ENCODE peak calls at places on chromosomes 4 and X, in eight cellular contexts. T is CD4-positive, alpha-beta T cell; K is GM23248; D is Peyer's patch; F is spleen; Z is adipocyte; V is ovary; E is A549. A is an unnamed sample. For H3K9me3, the result is how much of the 10 kb centered on the place peaks cover.

GRCh38 chrX:76026292-76026691 is 146.6 kb upstream of the PBDC1 start:
- DNase-seq in F (no peak), E (no peak), V (no peak), D (no peak), Z (no peak), T (no peak), K (no peak), A (no peak)

GRCh38 chrX:2710041-2710471 is 19.0 kb downstream of the CD99 start:
- DNase-seq in E (peak), D (peak), V (no peak), F (peak), K (peak), T (no peak), Z (peak), A (no peak)

GRCh38 chr4:132642196-132642817 is 506.8 kb upstream of the PCDH10 start:
- DNase-seq in E (peak), Z (peak), F (no peak), T (no peak), D (no peak), V (no peak), K (peak), A (no peak)

GRCh38 chr4:13888112-13888511 is 260.6 kb upstream of the BOD1L1 start:
- DNase-seq in E (no peak), V (no peak), D (no peak), K (peak), F (no peak), T (no peak), Z (peak), A (no peak)

GRCh38 chr4:172305698-172306097 is 492.5 kb downstream of the GALNTL6 start:
- DNase-seq in Z (peak), F (no peak), T (no peak), E (no peak), D (no peak), V (no peak), K (no peak), A (no peak)

GRCh38 chrX:94576367-94577004 is 902.5 kb downstream of the FAM133A start:
- DNase-seq in E (no peak), V (no peak), D (no peak), T (no peak), Z (peak), F (no peak), K (no peak), A (no peak)

GRCh38 chr4:77797239-77797638 is 21.9 kb downstream of the CNOT6L start:
- DNase-seq in F (no peak), D (no peak), V (no peak), Z (peak), T (no peak), E (peak), K (peak), A (no peak)

GRCh38 chr4:32251126-32251525 is 1531.0 kb downstream of the PCDH7 start:
- DNase-seq in E (no peak), F (no peak), D (no peak), Z (no peak), V (no peak), K (no peak), T (no peak), A (no peak)

GRCh38 chr4:158809611-158810486 is 41.0 kb downstream of the FNIP2 start:
- DNase-seq in E (no peak), V (no peak), D (no peak), F (no peak), K (peak), T (no peak), Z (peak), A (no peak)

GRCh38 chr4:167918077-167918476 is 174.3 kb upstream of the ANXA10 start:
- DNase-seq in K (no peak), E (no peak), T (no peak), F (no peak), Z (no peak), V (no peak), D (no peak), A (no peak)

GRCh38 chr4:73527196-73527595 is 45.7 kb downstream of the AFM start:
- DNase-seq in T (no peak), E (no peak), Z (no peak), F (no peak), D (no peak), K (no peak), V (no peak), A (no peak)

GRCh38 chrX:119481218-119481875 is 13.1 kb downstream of the SLC25A5 start:
- DNase-seq in D (peak), F (no peak), V (no peak), Z (no peak), T (no peak), E (no peak), K (no peak), A (no peak)

GRCh38 chrX:53433651-53434639 is at the start of gene HSD17B10:
- DNase-seq in Z (peak), V (peak), T (peak), F (peak), E (peak), D (peak), K (peak), A (peak)

GRCh38 chr4:72701987-72702819 is 133.2 kb upstream of the ADAMTS3 start:
- DNase-seq in D (no peak), K (peak), Z (peak), E (peak), T (no peak), F (no peak), V (peak), A (no peak)

GRCh38 chr4:158018090-158018808 is 154.6 kb downstream of the GASK1B start:
- DNase-seq in D (no peak), E (no peak), V (no peak), K (no peak), F (no peak), Z (no peak), T (no peak), A (no peak)

GRCh38 chr4:25862411-25863346 is at the start of gene SEL1L3:
- DNase-seq in F (peak), D (peak), V (no peak), T (peak), K (peak), Z (peak), E (peak), A (peak)

GRCh38 chrX:115362334-115363095 is 73.0 kb downstream of the LUZP4 start:
- DNase-seq in F (no peak), V (no peak), E (no peak), Z (peak), D (no peak), T (no peak), K (peak), A (no peak)

GRCh38 chr4:81453024-81453423 is 18.7 kb downstream of the RASGEF1B start:
- DNase-seq in Z (no peak), T (no peak), K (no peak), V (no peak), E (no peak), D (no peak), F (no peak), A (no peak)

GRCh38 chr4:53450773-53451172 is 73.3 kb downstream of the FIP1L1 start:
- DNase-seq in Z (no peak), F (no peak), K (peak), D (no peak), E (no peak), V (no peak), T (no peak), A (no peak)

GRCh38 chr4:141352775-141353544 is 132.3 kb downstream of the ZNF330 start:
- DNase-seq in D (no peak), K (peak), F (no peak), T (no peak), Z (peak), E (no peak), V (no peak), A (no peak)

GRCh38 chr4:185276036-185276435 is 66.6 kb downstream of the SNX25 start:
- DNase-seq in Z (peak), K (peak), T (no peak), F (no peak), V (no peak), D (no peak), E (no peak), A (no peak)

GRCh38 chrX:14528629-14529287 is 578 bp upstream of the GLRA2 start:
- DNase-seq in D (peak), T (peak), F (peak), Z (peak), K (peak), V (peak), E (peak), A (peak)

GRCh38 chrX:42746606-42747005 is 31.4 kb downstream of the PPP1R2C start:
- DNase-seq in V (no peak), T (no peak), Z (peak), D (no peak), F (no peak), K (peak), E (no peak), A (no peak)

GRCh38 chr4:54185871-54186270 is 43.2 kb upstream of the PDGFRA start:
- DNase-seq in T (no peak), K (no peak), Z (no peak), D (no peak), F (no peak), E (no peak), V (no peak), A (no peak)

GRCh38 chr4:152806492-152807125 is 26.9 kb downstream of the ARFIP1 start:
- DNase-seq in K (no peak), T (no peak), D (no peak), V (no peak), Z (peak), F (no peak), E (no peak), A (no peak)

GRCh38 chr4:152805818-152806217 is 26.1 kb downstream of the ARFIP1 start:
- DNase-seq in F (no peak), Z (peak), V (no peak), E (no peak), K (no peak), D (no peak), T (no peak), A (no peak)

GRCh38 chr4:152810715-152811287 is 31.0 kb downstream of the ARFIP1 start:
- DNase-seq in F (no peak), Z (no peak), T (no peak), K (no peak), E (no peak), D (no peak), V (no peak), A (no peak)

GRCh38 chr4:152807294-152807829 is 27.6 kb downstream of the ARFIP1 start:
- DNase-seq in F (no peak), K (peak), E (no peak), T (no peak), Z (peak), V (no peak), D (no peak), A (no peak)

DNA sequence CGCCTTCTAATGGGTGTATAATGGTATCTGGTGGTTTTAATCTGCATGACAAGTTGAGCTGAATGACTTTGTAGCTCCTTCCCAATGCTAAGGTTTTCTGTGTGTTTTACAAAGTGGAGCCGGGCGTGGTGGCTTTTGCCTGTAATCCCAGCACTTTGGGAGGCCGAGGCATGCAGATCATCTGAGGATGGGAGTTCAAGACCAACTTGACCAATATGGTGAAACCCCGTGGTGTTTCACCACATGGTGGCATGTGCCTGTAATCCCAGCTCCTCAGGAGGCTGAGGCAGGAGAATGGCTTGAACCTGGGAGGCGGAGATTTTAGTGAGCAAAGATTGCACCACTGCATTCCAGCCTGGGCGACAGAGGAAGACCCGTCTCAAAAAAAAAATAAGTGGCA is 28.9 kb downstream of the ARFIP1 start:
- DNase-seq in Z (no peak), T (no peak), E (no peak), K (no peak), V (no peak), F (no peak), D (no peak), A (no peak)
- H3K9me3 ChIP-seq in Z (under half), T (under half), E (under half), K (under half), V (under half), F (under half), D (under half), A (under half)

GRCh38 chrX:151695583-151695930 is 299 bp downstream of the PRRG3 start:
- DNase-seq in F (no peak), D (no peak), E (no peak), T (no peak), V (no peak), K (no peak), Z (no peak), A (no peak)

GRCh38 chrX:151694121-151694520 is 1.1 kb upstream of the PRRG3 start:
- DNase-seq in V (no peak), E (no peak), F (no peak), T (no peak), Z (no peak), K (no peak), D (no peak), A (no peak)

GRCh38 chrX:151697537-151697936 is 2.3 kb downstream of the PRRG3 start:
- DNase-seq in T (no peak), K (peak), Z (peak), F (no peak), D (no peak), V (no peak), E (no peak), A (no peak)

GRCh38 chrX:151692825-151693224 is 2.4 kb upstream of the PRRG3 start:
- DNase-seq in T (no peak), E (no peak), D (no peak), F (no peak), V (no peak), K (no peak), Z (no peak), A (no peak)

GRCh38 chrX:151694661-151695582 is at the start of gene PRRG3:
- DNase-seq in T (no peak), Z (no peak), V (no peak), E (no peak), K (no peak), D (no peak), F (no peak), A (no peak)
- H3K9me3 ChIP-seq in T (under half), Z (under half), V (under half), E (under half), K (under half), D (under half), F (under half), A (under half)

GRCh38 chrX:136658151-136658550 is 10.2 kb downstream of the CD40LG start:
- DNase-seq in V (no peak), D (no peak), E (no peak), Z (no peak), T (no peak), K (no peak), F (no peak), A (no peak)
- H3K9me3 ChIP-seq in V (under half), D (under half), E (under half), Z (under half), T (under half), K (under half), F (under half), A (under half)

DNA sequence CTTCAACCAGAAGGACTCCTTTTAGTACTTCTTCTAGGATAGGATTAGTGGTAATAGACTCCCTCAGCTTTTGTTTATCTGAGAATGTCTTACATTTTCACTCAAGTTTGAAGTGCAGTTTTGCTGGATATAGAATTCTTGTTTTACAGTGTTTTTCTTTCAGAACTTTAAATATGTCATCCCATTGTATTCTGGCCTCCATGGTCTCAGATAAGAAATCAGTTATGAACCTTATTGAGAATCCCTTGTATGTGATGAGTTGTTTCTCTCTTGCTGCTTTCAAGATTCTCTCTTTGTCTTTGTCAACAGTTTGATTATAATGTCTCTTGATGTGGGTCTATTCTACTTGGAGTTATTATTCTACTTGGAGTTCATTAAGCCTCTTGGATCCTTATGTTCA is 116.1 kb upstream of the CITED1 start:
- DNase-seq in K (no peak), F (no peak), E (no peak), D (no peak), T (no peak), Z (no peak), V (no peak), A (no peak)
- H3K9me3 ChIP-seq in K (under half), F (half or more), E (under half), D (under half), T (under half), Z (half or more), V (under half), A (under half)

DNA sequence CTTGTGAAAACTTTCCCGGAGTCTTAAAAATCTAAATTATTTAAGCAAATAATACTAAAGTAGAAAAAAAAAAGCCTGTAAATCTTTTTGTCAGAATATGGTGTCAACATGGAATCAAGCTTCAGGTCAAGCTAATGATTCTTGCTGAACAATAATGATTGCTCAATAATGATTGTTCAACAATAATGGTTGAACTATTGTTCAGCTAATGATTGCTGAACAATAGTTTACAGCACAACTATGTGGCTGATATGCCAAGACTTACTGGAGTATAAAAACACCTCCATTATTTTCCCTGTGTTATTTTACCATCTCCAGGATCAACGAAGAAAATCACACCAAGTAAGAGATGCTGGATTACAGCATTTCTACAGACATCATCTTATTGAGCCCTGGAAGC is 35.1 kb upstream of the SMIM31 start:
- DNase-seq in V (no peak), D (no peak), F (no peak), E (no peak), Z (no peak), K (no peak), T (no peak), A (no peak)
- H3K9me3 ChIP-seq in V (under half), D (under half), F (under half), E (under half), Z (under half), K (under half), T (under half), A (under half)

DNA sequence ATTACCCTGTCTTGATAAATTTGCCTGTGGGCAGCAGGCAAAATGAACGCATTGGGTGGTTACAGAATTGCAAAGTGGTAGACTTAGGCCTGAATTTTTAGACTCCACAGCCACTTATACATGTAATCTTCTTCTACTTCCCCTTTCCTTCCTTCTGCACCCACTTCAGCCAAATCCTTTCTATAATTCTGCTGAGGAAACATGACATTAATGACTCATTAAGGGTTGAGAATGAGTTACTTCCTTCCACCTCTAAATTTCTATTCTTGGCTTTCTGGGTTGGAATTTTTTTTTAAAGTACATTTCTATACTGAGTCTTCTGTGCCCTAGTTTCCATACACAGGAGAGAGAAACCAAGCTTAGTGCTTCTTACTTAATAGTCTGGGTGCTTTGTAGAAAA is 10.1 kb downstream of the PAPSS1 start:
- DNase-seq in V (no peak), E (no peak), K (peak), D (no peak), Z (no peak), F (no peak), T (no peak), A (no peak)
- H3K9me3 ChIP-seq in V (under half), E (under half), K (under half), D (under half), Z (under half), F (under half), T (under half), A (under half)

DNA sequence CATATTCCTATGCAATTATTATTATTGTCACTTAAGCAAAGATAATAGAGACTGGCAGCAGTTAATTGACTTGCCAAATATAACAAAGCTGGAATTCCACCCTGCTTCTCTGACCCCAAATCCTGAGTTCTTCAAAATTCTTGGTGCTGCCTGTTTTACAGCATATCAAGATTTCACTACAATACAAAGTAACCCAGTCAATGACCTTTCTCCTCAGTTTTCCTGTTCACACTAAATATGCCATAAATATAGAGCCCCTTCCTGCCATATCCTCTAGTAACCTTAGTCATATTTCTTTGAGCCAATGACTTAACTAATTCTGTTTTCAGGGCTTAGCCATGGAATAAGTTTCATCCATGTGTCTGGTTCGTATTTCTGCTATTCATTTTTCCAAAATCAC is 315.3 kb upstream of the HS3ST1 start:
- DNase-seq in Z (no peak), F (no peak), E (no peak), D (no peak), K (no peak), T (no peak), V (no peak), A (no peak)
- H3K9me3 ChIP-seq in Z (under half), F (under half), E (under half), D (under half), K (under half), T (under half), V (under half), A (under half)

GRCh38 chr4:11908712-11909111 is 480.0 kb upstream of the HS3ST1 start:
- DNase-seq in F (no peak), E (no peak), V (no peak), Z (no peak), K (no peak), D (no peak), T (no peak), A (no peak)

GRCh38 chr4:11904991-11905760 is 476.5 kb upstream of the HS3ST1 start:
- DNase-seq in F (no peak), K (no peak), Z (no peak), T (no peak), D (no peak), E (no peak), V (no peak), A (no peak)

GRCh38 chr4:11910780-11911179 is 482.1 kb upstream of the HS3ST1 start:
- DNase-seq in E (no peak), D (no peak), K (no peak), V (no peak), Z (no peak), T (no peak), F (no peak), A (no peak)

GRCh38 chr4:11904117-11904535 is 475.4 kb upstream of the HS3ST1 start:
- DNase-seq in E (no peak), T (no peak), K (no peak), V (peak), F (peak), D (no peak), Z (no peak), A (no peak)

GRCh38 chr4:11908205-11908604 is 479.5 kb upstream of the HS3ST1 start:
- DNase-seq in F (no peak), V (no peak), K (no peak), E (no peak), D (no peak), T (no peak), Z (no peak), A (no peak)
- H3K9me3 ChIP-seq in F (under half), V (under half), K (under half), E (under half), D (under half), T (under half), Z (under half), A (under half)